ENCODE peak calls at places on chromosomes 7 and 10, in seven cellular contexts. R is tibial artery; B is psoas muscle; P is naive thymus-derived CD4-positive, alpha-beta T cell; T is right lobe of liver; Y is left lung; H is PC-3. G is an unnamed sample.
A peak's percentile ranks its signal among the peaks of the same experiment; 100 is the strongest.

GRCh38 chr10:132592790-132593788 is 55.5 kb downstream of the INPP5A start:
- DNase-seq in R (peak; percentile 52), B (no peak), P (peak; percentile 26), T (peak; percentile 23), Y (no peak), H (no peak), G (no peak)

GRCh38 chr10:67772151-67772550 is 65.8 kb downstream of the DNAJC12 start:
- DNase-seq in R (no peak), B (no peak), P (no peak), T (no peak), Y (no peak), H (no peak), G (no peak)

GRCh38 chr7:36717596-36717995 is 6.7 kb downstream of the AOAH start:
- DNase-seq in R (no peak), B (no peak), P (no peak), T (no peak), Y (no peak), H (no peak), G (no peak)

GRCh38 chr7:79854621-79855020 is 280.0 kb upstream of the GNAI1 start:
- DNase-seq in R (no peak), B (no peak), P (no peak), T (no peak), Y (no peak), H (no peak), G (no peak)

GRCh38 chr10:128417776-128418175 is 291.6 kb upstream of the MKI67 start:
- DNase-seq in R (no peak), B (no peak), P (no peak), T (no peak), Y (no peak), H (no peak), G (no peak)

GRCh38 chr10:113691381-113691780 is 11.7 kb downstream of the CASP7 start:
- DNase-seq in R (no peak), B (no peak), P (no peak), T (no peak), Y (no peak), H (no peak), G (no peak)

GRCh38 chr10:120188950-120189349 is 268.1 kb upstream of the PLPP4 start:
- DNase-seq in R (no peak), B (no peak), P (no peak), T (no peak), Y (no peak), H (no peak), G (no peak)

GRCh38 chr10:102880256-102880655 is 11.0 kb downstream of the AS3MT start:
- DNase-seq in R (no peak), B (no peak), P (no peak), T (no peak), Y (no peak), H (no peak), G (no peak)

GRCh38 chr10:110813743-110814472 is 57.8 kb upstream of the PDCD4 start:
- DNase-seq in R (no peak), B (no peak), P (no peak), T (no peak), Y (no peak), H (no peak), G (no peak)

GRCh38 chr7:117041007-117041406 is 87.7 kb downstream of the ST7 start:
- DNase-seq in R (no peak), B (no peak), P (no peak), T (no peak), Y (no peak), H (no peak), G (no peak)

GRCh38 chr7:86745019-86745745 is 101.5 kb downstream of the GRM3 start:
- DNase-seq in R (no peak), B (no peak), P (no peak), T (peak; percentile 45), Y (no peak), H (no peak), G (no peak)

GRCh38 chr10:60778978-60779668 is 845 bp downstream of the CDK1 start:
- DNase-seq in R (no peak), B (no peak), P (peak; percentile 4), T (no peak), Y (no peak), H (peak; percentile 33), G (no peak)

GRCh38 chr7:45601094-45601493 is 26.9 kb downstream of the ADCY1 start:
- DNase-seq in R (peak; percentile 48), B (no peak), P (no peak), T (no peak), Y (peak; percentile 18), H (no peak), G (peak; percentile 10)

GRCh38 chr7:45111298-45112223 is at the start of gene TBRG4:
- DNase-seq in R (peak; percentile 95), B (peak; percentile 97), P (peak; percentile 93), T (peak; percentile 96), Y (peak; percentile 94), H (peak; percentile 95), G (peak; percentile 92)

GRCh38 chr10:60494774-60495173 is 105.1 kb upstream of the ANK3 start:
- DNase-seq in R (no peak), B (no peak), P (no peak), T (no peak), Y (no peak), H (no peak), G (no peak)

GRCh38 chr7:140053812-140054539 is 8.8 kb downstream of the PARP12 start:
- DNase-seq in R (no peak), B (no peak), P (no peak), T (no peak), Y (no peak), H (no peak), G (no peak)

GRCh38 chr7:37109853-37110252 is 338.8 kb downstream of the ELMO1 start:
- DNase-seq in R (no peak), B (no peak), P (no peak), T (no peak), Y (no peak), H (no peak), G (peak; percentile 40)

GRCh38 chr10:127912607-127913367 is 5.9 kb downstream of the PTPRE start:
- DNase-seq in R (no peak), B (no peak), P (no peak), T (no peak), Y (no peak), H (no peak), G (no peak)

GRCh38 chr7:137820677-137821420 is 25.9 kb downstream of the DGKI start:
- DNase-seq in R (peak; percentile 86), B (peak; percentile 63), P (no peak), T (peak; percentile 22), Y (peak; percentile 49), H (no peak), G (peak; percentile 49)

GRCh38 chr7:16711730-16712129 is 41.8 kb upstream of the TSPAN13 start:
- DNase-seq in R (no peak), B (no peak), P (no peak), T (no peak), Y (no peak), H (peak; percentile 22), G (no peak)

GRCh38 chr7:14332155-14332554 is 342.7 kb upstream of the ETV1 start:
- DNase-seq in R (no peak), B (no peak), P (no peak), T (no peak), Y (no peak), H (no peak), G (no peak)

GRCh38 chr7:28349637-28350036 is 62.7 kb upstream of the CREB5 start:
- DNase-seq in R (no peak), B (no peak), P (no peak), T (no peak), Y (no peak), H (peak; percentile 89), G (no peak)

GRCh38 chr7:41121228-41121627 is 581.7 kb downstream of the INHBA start:
- DNase-seq in R (no peak), B (no peak), P (no peak), T (no peak), Y (no peak), H (no peak), G (no peak)

GRCh38 chr7:121330053-121330833 is 1.4 kb downstream of the WNT16 start:
- DNase-seq in R (no peak), B (no peak), P (no peak), T (no peak), Y (no peak), H (no peak), G (no peak)

GRCh38 chr10:52984169-52984568 is 211.6 kb upstream of the MBL2 start:
- DNase-seq in R (no peak), B (no peak), P (no peak), T (no peak), Y (no peak), H (no peak), G (no peak)

GRCh38 chr10:34189830-34190229 is 625.3 kb downstream of the PARD3 start:
- DNase-seq in R (no peak), B (no peak), P (no peak), T (no peak), Y (no peak), H (no peak), G (no peak)

GRCh38 chr7:47816647-47817046 is 131.6 kb downstream of the PKD1L1 start:
- DNase-seq in R (no peak), B (peak; percentile 40), P (no peak), T (no peak), Y (no peak), H (peak; percentile 63), G (no peak)

GRCh38 chr10:78406648-78407008 is 373.0 kb downstream of the RPS24 start:
- DNase-seq in R (no peak), B (no peak), P (no peak), T (no peak), Y (no peak), H (no peak), G (no peak)

GRCh38 chr7:148385009-148385682 is 205.4 kb upstream of the C7orf33 start:
- DNase-seq in R (no peak), B (no peak), P (no peak), T (no peak), Y (no peak), H (no peak), G (no peak)

GRCh38 chr10:103919648-103920025 is 1.7 kb upstream of the STN1 start:
- DNase-seq in R (no peak), B (no peak), P (no peak), T (no peak), Y (no peak), H (no peak), G (no peak)
- H3K27ac ChIP-seq in R (no peak overlapping the region), B (no peak overlapping the region), P (no peak overlapping the region), T (no peak overlapping the region), Y (no peak overlapping the region), H (no peak overlapping the region), G (no peak overlapping the region)

GRCh38 chr7:158125721-158126120 is 461.9 kb downstream of the PTPRN2 start:
- DNase-seq in R (peak; percentile 34), B (no peak), P (no peak), T (no peak), Y (no peak), H (no peak), G (no peak)
- H3K9me3 ChIP-seq in R (no peaks in the 10 kb centered on the region), B (no peaks in the 10 kb centered on the region), P (no peaks in the 10 kb centered on the region), T (no peaks in the 10 kb centered on the region), Y (peaks cover 53% of the 10 kb centered on the region), H (no peaks in the 10 kb centered on the region), G (peaks cover 27% of the 10 kb centered on the region)

GRCh38 chr10:130957978-130958377 is 353.5 kb downstream of the TCERG1L start:
- DNase-seq in R (no peak), B (no peak), P (no peak), T (no peak), Y (no peak), H (no peak), G (no peak)
- H3K4me1 ChIP-seq in R (no peaks in the 10 kb centered on the region), B (no peaks in the 10 kb centered on the region), P (no peaks in the 10 kb centered on the region), T (no peaks in the 10 kb centered on the region), Y (no peaks in the 10 kb centered on the region), H (no peaks in the 10 kb centered on the region), G (no peaks in the 10 kb centered on the region)

DNA sequence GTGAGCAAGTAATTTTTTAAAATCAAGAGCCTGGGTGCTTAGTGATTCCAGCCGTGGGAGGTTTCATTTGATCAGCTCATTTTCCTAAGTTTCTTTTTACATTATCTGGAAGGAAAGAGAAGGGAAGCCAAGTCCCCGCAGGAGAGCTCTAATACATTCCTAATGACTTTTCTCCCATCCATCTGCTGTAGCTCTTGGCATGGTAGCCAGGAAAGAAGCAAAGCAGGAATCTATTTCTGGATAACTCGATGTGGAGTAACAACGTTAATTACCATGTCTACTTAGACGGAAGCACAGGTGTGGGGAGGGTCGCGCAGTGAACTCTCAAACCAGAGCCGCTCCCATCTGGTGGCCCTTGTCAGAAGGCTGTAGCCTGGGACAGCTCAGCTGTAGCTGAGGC is 121.9 kb downstream of the PAXIP1 start:
- DNase-seq in R (no peak), B (no peak), P (no peak), T (no peak), Y (no peak), H (no peak), G (no peak)
- H3K27ac ChIP-seq in R (no peak overlapping the region), B (no peak overlapping the region), P (no peak overlapping the region), T (no peak overlapping the region), Y (no peak overlapping the region), H (no peak overlapping the region), G (no peak overlapping the region)